ENCODE peak calls at places on chromosomes 3 and 15, in six cellular contexts. V is trophoblast cell; X is endothelial cell; G is germinal center; O is effector memory CD8-positive, alpha-beta T cell; P is stimulated activated CD8-positive, alpha-beta memory T cell treated with anti-CD3 and anti-CD28 coated beads, Interleukin-12 subunit alpha, Interleukin-12 subunit beta, amount 100 ng/mL, for 4 hours. U is an unnamed sample.

GRCh38 chr15:72176155-72176554 is 21.4 kb downstream of the GRAMD2A start:
- DNase-seq in V (no peak), X (no peak), G (no peak), O (no peak), P (no peak), U (no peak)

GRCh38 chr3:35936571-35936970 is 297.2 kb downstream of the ARPP21 start:
- DNase-seq in V (no peak), X (no peak), G (no peak), O (no peak), P (no peak), U (no peak)

GRCh38 chr3:141275973-141276372 is 44.3 kb downstream of the PXYLP1 start:
- DNase-seq in V (peak), X (no peak), G (no peak), O (no peak), P (no peak), U (no peak)

GRCh38 chr3:159604151-159604581 is 384.5 kb upstream of the IL12A start:
- DNase-seq in V (no peak), X (no peak), G (no peak), O (no peak), P (no peak), U (no peak)

GRCh38 chr15:32936283-32936918 is 218.6 kb downstream of the GREM1 start:
- DNase-seq in V (no peak), X (no peak), G (peak), O (no peak), P (no peak), U (no peak)

GRCh38 chr15:40695469-40695910 is 516 bp downstream of the RAD51 start:
- DNase-seq in V (no peak), X (peak), G (peak), O (no peak), P (no peak), U (peak)

GRCh38 chr15:40291088-40291574 is 8.3 kb upstream of the ANKRD63 start:
- DNase-seq in V (peak), X (peak), G (no peak), O (no peak), P (no peak), U (no peak)

GRCh38 chr3:42214064-42214463 is 51.9 kb downstream of the CCK start:
- DNase-seq in V (no peak), X (no peak), G (no peak), O (no peak), P (no peak), U (no peak)